ENCODE peak calls at places on chromosome 22, in seven cellular contexts. U is sciatic nerve; C is effector CD8-positive, alpha-beta T cell; P is IMR-90; F is NCI-H1417; B is activated CD4-positive, CD25-positive, alpha-beta regulatory T cell; S is NCI-H2029 treated with DMSO at 0.1 percent for 48 hours. Z is an unnamed sample.

GRCh38 chr22:37302617-37303555 is 20.6 kb downstream of the CYTH4 start:
- DNase-seq in F (peak), B (no peak), C (no peak), U (no peak), P (peak), S (no peak), Z (no peak)

GRCh38 chr22:46021577-46021976 is 44.6 kb upstream of the WNT7B start:
- DNase-seq in C (no peak), F (no peak), U (no peak), P (no peak), B (no peak), S (no peak), Z (no peak)

GRCh38 chr22:50317178-50317577 is 9.6 kb downstream of the DENND6B start:
- DNase-seq in P (no peak), C (no peak), U (no peak), S (no peak), B (no peak), F (no peak), Z (no peak)

GRCh38 chr22:49308300-49308699 is 519.4 kb downstream of the BRD1 start:
- DNase-seq in P (no peak), F (no peak), C (no peak), U (peak), B (no peak), S (no peak), Z (no peak)

GRCh38 chr22:30838111-30838510 is 130.5 kb downstream of the MORC2 start:
- DNase-seq in B (no peak), F (no peak), U (no peak), P (peak), S (no peak), C (no peak), Z (no peak)

GRCh38 chr22:42697542-42698013 is 23.1 kb downstream of the A4GALT start:
- DNase-seq in U (no peak), B (no peak), C (no peak), S (no peak), F (no peak), P (peak), Z (no peak)

GRCh38 chr22:45933503-45934167 is 43.3 kb downstream of the WNT7B start:
- DNase-seq in C (no peak), F (no peak), B (no peak), S (no peak), P (no peak), U (no peak), Z (no peak)

GRCh38 chr22:17920992-17921650 is 103.2 kb downstream of the MICAL3 start:
- DNase-seq in B (no peak), U (no peak), F (no peak), S (no peak), C (no peak), P (no peak), Z (no peak)

GRCh38 chr22:47621253-47621652 is 858.8 kb downstream of the TBC1D22A start:
- DNase-seq in U (no peak), S (no peak), P (no peak), C (no peak), B (no peak), F (no peak), Z (no peak)

GRCh38 chr22:50209893-50210292 is 9.1 kb downstream of the SELENOO start:
- DNase-seq in B (peak), S (no peak), P (peak), C (peak), F (peak), U (peak), Z (no peak)

GRCh38 chr22:46267431-46268279 is at the start of gene TTC38:
- DNase-seq in C (peak), U (peak), B (peak), F (peak), S (no peak), P (peak), Z (peak)